ENCODE peak calls at places on chromosomes 1 and 21, in nine cellular contexts. F is uterus; N is GM23338; W is osteoblast; T is fibroblast of lung; K is astrocyte; Y is esophagus squamous epithelium; J is CD8-positive, alpha-beta T cell; R is heart right ventricle. M is an unnamed sample. For H3K4me1, the result is how much of the 10 kb centered on the place peaks cover.

GRCh38 chr1:162663589-162664030 is 31.3 kb downstream of the DDR2 start:
- DNase-seq in F (peak), N (peak), W (peak), T (peak), K (peak), Y (no peak), J (no peak), R (no peak), M (no peak)

GRCh38 chr1:58883037-58883887 is 99.4 kb upstream of the JUN start:
- DNase-seq in F (peak), N (peak), W (peak), T (peak), K (peak), Y (no peak), J (no peak), R (peak), M (peak)

GRCh38 chr1:19156676-19157075 is 53.4 kb downstream of the UBR4 start:
- DNase-seq in F (no peak), N (no peak), W (no peak), T (peak), K (peak), Y (no peak), J (no peak), R (peak), M (no peak)

GRCh38 chr1:92877792-92878191 is 46.0 kb downstream of the RPL5 start:
- DNase-seq in F (no peak), N (no peak), W (peak), T (peak), K (peak), Y (no peak), J (no peak), R (no peak), M (no peak)

GRCh38 chr21:42469272-42469671 is 26.8 kb downstream of the RSPH1 start:
- DNase-seq in F (no peak), N (no peak), W (no peak), T (no peak), K (no peak), Y (no peak), J (no peak), R (no peak), M (no peak)

GRCh38 chr1:235910357-235911299 is 43.9 kb upstream of the LYST start:
- DNase-seq in F (peak), N (peak), W (peak), T (peak), K (peak), Y (no peak), J (no peak), R (no peak), M (peak)

GRCh38 chr1:94029135-94029993 is 91.6 kb downstream of the ABCA4 start:
- DNase-seq in F (no peak), N (no peak), W (no peak), T (no peak), K (no peak), Y (no peak), J (no peak), R (no peak), M (no peak)

GRCh38 chr1:28910379-28911125 is 3.8 kb upstream of the EPB41 start:
- DNase-seq in F (no peak), N (no peak), W (no peak), T (no peak), K (no peak), Y (no peak), J (no peak), R (no peak), M (no peak)

GRCh38 chr1:111420377-111420776 is 7.2 kb downstream of the OVGP1 start:
- DNase-seq in F (no peak), N (no peak), W (no peak), T (no peak), K (no peak), Y (no peak), J (no peak), R (no peak), M (no peak)

GRCh38 chr1:199855580-199855979 is 171.9 kb upstream of the NR5A2 start:
- DNase-seq in F (no peak), N (no peak), W (no peak), T (peak), K (peak), Y (no peak), J (no peak), R (no peak), M (no peak)

GRCh38 chr1:28199328-28200233 is 23.1 kb upstream of the PTAFR start:
- DNase-seq in F (no peak), N (no peak), W (no peak), T (no peak), K (no peak), Y (no peak), J (peak), R (no peak), M (no peak)

GRCh38 chr1:192763756-192764155 is 45.1 kb upstream of the RGS2 start:
- DNase-seq in F (no peak), N (no peak), W (peak), T (peak), K (peak), Y (no peak), J (no peak), R (no peak), M (no peak)

GRCh38 chr1:175881571-175881970 is 138.2 kb upstream of the TNR start:
- DNase-seq in F (no peak), N (no peak), W (no peak), T (no peak), K (no peak), Y (no peak), J (no peak), R (no peak), M (no peak)

GRCh38 chr1:10074059-10074854 is 41.5 kb downstream of the UBE4B start:
- DNase-seq in F (peak), N (no peak), W (peak), T (peak), K (peak), Y (no peak), J (peak), R (no peak), M (peak)

GRCh38 chr1:15949453-15950245 is 26.3 kb downstream of the ZBTB17 start:
- DNase-seq in F (peak), N (peak), W (peak), T (peak), K (peak), Y (peak), J (peak), R (peak), M (no peak)

GRCh38 chr1:108598340-108598739 is 38.4 kb downstream of the EEIG2 start:
- DNase-seq in F (no peak), N (no peak), W (no peak), T (peak), K (peak), Y (no peak), J (no peak), R (no peak), M (no peak)

GRCh38 chr1:26833432-26834405 is 7.2 kb downstream of the ZDHHC18 start:
- DNase-seq in F (no peak), N (no peak), W (no peak), T (no peak), K (no peak), Y (peak), J (peak), R (no peak), M (no peak)

GRCh38 chr1:233240367-233240766 is 55.2 kb downstream of the PCNX2 start:
- DNase-seq in F (no peak), N (no peak), W (no peak), T (no peak), K (no peak), Y (no peak), J (no peak), R (no peak), M (no peak)

GRCh38 chr1:219312967-219313366 is 139.3 kb downstream of the LYPLAL1 start:
- DNase-seq in F (no peak), N (no peak), W (peak), T (peak), K (peak), Y (no peak), J (no peak), R (no peak), M (no peak)

GRCh38 chr1:5818755-5819154 is 173.5 kb downstream of the NPHP4 start:
- DNase-seq in F (no peak), N (no peak), W (no peak), T (no peak), K (no peak), Y (no peak), J (no peak), R (no peak), M (no peak)

GRCh38 chr1:96364576-96364975 is 357.0 kb upstream of the PTBP2 start:
- DNase-seq in F (no peak), N (no peak), W (no peak), T (peak), K (peak), Y (no peak), J (no peak), R (no peak), M (no peak)

GRCh38 chr1:99767996-99768524 is 1.6 kb upstream of the FRRS1 start:
- DNase-seq in F (no peak), N (no peak), W (no peak), T (peak), K (peak), Y (no peak), J (no peak), R (peak), M (no peak)

GRCh38 chr1:223298706-223299105 is 65.3 kb downstream of the SUSD4 start:
- DNase-seq in F (no peak), N (no peak), W (no peak), T (peak), K (peak), Y (no peak), J (no peak), R (no peak), M (no peak)

GRCh38 chr1:228783415-228784045 is 48.3 kb downstream of the RHOU start:
- DNase-seq in F (no peak), N (no peak), W (no peak), T (no peak), K (no peak), Y (no peak), J (no peak), R (no peak), M (no peak)

GRCh38 chr1:3311711-3312110 is 142.8 kb upstream of the ARHGEF16 start:
- DNase-seq in F (no peak), N (no peak), W (no peak), T (no peak), K (no peak), Y (no peak), J (no peak), R (no peak), M (no peak)

GRCh38 chr1:167492509-167492910 is 25.8 kb downstream of the CD247 start:
- DNase-seq in F (no peak), N (no peak), W (no peak), T (no peak), K (no peak), Y (no peak), J (peak), R (no peak), M (no peak)

GRCh38 chr1:184889902-184890301 is 84.4 kb downstream of the NIBAN1 start:
- DNase-seq in F (no peak), N (no peak), W (no peak), T (peak), K (no peak), Y (no peak), J (no peak), R (no peak), M (no peak)
- H3K4me1 ChIP-seq in F (under half), N (under half), W (under half), T (under half), K (under half), Y (under half), J (under half), R (half or more), M (under half)

DNA sequence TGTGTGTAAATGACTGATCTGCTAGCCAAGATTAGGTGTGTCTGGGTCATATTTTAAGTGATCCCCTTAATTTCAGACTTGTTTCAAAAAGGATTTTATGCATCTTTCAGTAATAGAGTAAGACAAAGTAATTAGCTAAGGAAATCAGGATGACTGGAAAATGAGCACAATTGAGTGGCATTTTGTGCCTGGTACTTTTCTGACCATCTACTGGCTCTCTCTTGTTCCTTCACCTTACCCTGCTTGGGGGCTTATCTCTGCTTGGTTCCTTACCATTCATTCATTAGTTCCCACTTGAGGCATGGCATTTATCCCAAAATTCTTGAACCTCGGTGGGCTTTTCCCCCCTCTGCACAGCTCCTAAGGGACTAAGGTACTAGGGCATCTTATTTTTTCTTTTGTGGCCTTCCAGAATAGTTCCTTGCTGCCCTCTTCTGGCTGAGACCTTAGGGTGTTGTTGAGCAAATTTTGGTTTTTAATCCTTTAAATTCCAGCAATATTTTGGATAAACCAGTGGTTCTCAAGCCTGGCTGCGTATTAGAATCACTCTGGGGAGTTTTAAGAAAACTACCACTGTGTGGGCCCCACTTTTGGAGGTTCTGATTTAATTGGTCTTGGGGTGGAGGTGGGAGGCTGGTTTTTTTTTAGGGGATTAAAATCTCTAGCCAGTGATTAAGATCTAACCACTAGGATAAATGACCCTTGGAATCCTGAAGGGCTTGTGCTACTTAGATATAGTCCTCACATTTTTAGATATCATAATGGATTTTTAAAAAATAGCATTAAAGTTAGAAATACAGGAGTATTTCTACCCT is 50.8 kb downstream of the HS2ST1 start:
- DNase-seq in F (no peak), N (peak), W (peak), T (peak), K (no peak), Y (no peak), J (peak), R (peak), M (peak)
- TF ChIP-seq CTCF in F (peak), N (peak), W (peak), T (peak), K (peak), Y (peak), J (peak), R (peak), M (peak)

GRCh38 chr1:21668232-21669032 is 725 bp downstream of the RAP1GAP start:
- DNase-seq in F (no peak), N (peak), W (peak), T (no peak), K (no peak), Y (no peak), J (no peak), R (no peak), M (no peak)
- H3K27ac ChIP-seq in F (no peak), N (no peak), W (no peak), T (no peak), K (no peak), Y (no peak), J (no peak), R (no peak), M (no peak)

DNA sequence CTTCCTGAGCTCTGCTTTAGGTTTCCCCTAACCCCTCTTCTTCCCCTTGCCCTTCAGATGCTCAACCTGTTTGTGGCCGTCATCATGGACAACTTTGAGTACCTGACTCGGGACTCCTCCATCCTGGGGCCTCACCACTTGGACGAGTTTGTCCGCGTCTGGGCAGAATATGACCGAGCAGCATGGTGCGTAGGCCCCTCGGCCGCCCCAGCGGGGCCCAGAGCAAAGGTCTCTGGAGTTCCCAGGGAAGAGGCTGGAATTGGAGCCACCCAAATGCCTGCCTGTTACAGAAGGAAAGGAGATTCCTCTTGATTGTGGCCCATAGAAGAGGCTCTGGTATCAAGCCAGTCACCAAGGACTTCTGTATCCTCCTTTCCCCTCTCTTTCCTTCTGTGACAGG is 285.5 kb downstream of the ZNF648 start:
- DNase-seq in F (no peak), N (no peak), W (no peak), T (no peak), K (no peak), Y (no peak), J (no peak), R (no peak), M (no peak)
- H3K4me1 ChIP-seq in F (under half), N (under half), W (under half), T (under half), K (under half), Y (under half), J (under half), R (under half), M (under half)

GRCh38 chr21:32994305-32994704 is 31.4 kb upstream of the OLIG2 start:
- DNase-seq in F (no peak), N (peak), W (no peak), T (peak), K (no peak), Y (no peak), J (no peak), R (no peak), M (no peak)
- TF ChIP-seq CTCF in F (no peak), N (peak), W (peak), T (peak), K (peak), Y (no peak), J (no peak), R (peak), M (peak)

GRCh38 chr1:203557390-203557789 is 63.4 kb downstream of the OPTC start:
- DNase-seq in F (peak), N (no peak), W (no peak), T (peak), K (peak), Y (no peak), J (no peak), R (peak), M (no peak)

GRCh38 chr1:203556047-203556851 is 62.3 kb downstream of the OPTC start:
- DNase-seq in F (peak), N (peak), W (peak), T (peak), K (peak), Y (no peak), J (no peak), R (peak), M (no peak)

GRCh38 chr1:203553501-203553900 is 59.5 kb downstream of the OPTC start:
- DNase-seq in F (no peak), N (no peak), W (no peak), T (no peak), K (no peak), Y (no peak), J (no peak), R (no peak), M (no peak)

GRCh38 chr1:203555484-203556046 is 61.6 kb downstream of the OPTC start:
- DNase-seq in F (no peak), N (no peak), W (no peak), T (no peak), K (no peak), Y (no peak), J (no peak), R (no peak), M (no peak)

DNA sequence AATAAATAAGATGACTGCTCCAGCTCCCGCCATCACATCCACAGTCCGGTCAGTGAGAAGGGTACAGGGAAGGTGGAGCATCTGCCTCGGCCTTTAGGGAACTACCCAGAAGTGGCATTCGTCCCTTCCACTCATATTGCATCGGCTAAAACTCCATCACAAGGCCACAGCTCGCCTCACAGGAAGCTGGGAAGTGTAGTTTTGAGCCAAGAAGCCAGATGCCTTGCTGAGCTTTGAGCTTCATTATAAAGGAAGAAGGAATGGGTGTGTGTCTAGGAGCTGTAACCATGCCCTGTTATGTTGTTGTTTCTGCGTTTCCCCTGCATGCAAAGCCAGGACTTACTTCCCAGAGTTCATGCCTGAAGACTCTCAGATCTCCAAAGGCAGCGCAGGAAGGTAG is 61.1 kb downstream of the OPTC start:
- DNase-seq in F (no peak), N (peak), W (peak), T (no peak), K (no peak), Y (no peak), J (no peak), R (peak), M (no peak)
- H3K27ac ChIP-seq in F (peak), N (no peak), W (peak), T (peak), K (peak), Y (peak), J (no peak), R (peak), M (no peak)

GRCh38 chr1:160546942-160547341 is 23.9 kb upstream of the SLAMF6 start:
- DNase-seq in F (no peak), N (no peak), W (no peak), T (no peak), K (no peak), Y (no peak), J (no peak), R (no peak), M (no peak)
- H3K4me1 ChIP-seq in F (under half), N (under half), W (under half), T (under half), K (under half), Y (under half), J (under half), R (under half), M (under half)

GRCh38 chr1:212311836-212312497 is 26.8 kb downstream of the PPP2R5A start:
- DNase-seq in F (no peak), N (no peak), W (no peak), T (peak), K (peak), Y (no peak), J (no peak), R (no peak), M (no peak)

GRCh38 chr1:212315184-212315583 is 30.0 kb downstream of the PPP2R5A start:
- DNase-seq in F (no peak), N (no peak), W (no peak), T (no peak), K (no peak), Y (no peak), J (no peak), R (no peak), M (no peak)

GRCh38 chr1:212317916-212318315 is 32.7 kb downstream of the PPP2R5A start:
- DNase-seq in F (no peak), N (no peak), W (no peak), T (no peak), K (no peak), Y (no peak), J (no peak), R (no peak), M (no peak)

GRCh38 chr1:212313616-212314015 is 28.4 kb downstream of the PPP2R5A start:
- DNase-seq in F (no peak), N (no peak), W (no peak), T (peak), K (peak), Y (no peak), J (no peak), R (no peak), M (no peak)

DNA sequence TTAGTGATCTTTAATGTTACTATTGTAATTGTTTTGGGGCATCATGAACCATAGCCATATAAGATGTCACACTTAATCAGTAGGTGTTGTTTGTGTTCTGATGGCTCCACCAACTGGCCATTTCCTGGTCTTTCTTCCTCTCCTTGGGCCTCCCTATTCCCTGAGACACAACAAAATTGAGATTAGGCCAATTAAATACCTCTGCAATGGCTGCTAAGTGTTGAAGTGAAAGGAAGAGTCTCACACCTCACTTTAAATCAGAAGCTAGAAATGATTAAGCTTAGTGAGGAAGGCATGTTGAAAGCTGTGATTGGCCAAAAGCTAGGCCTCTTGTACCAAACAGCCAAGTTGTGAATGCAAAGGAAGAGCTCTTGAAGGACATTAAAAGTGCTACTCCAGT is 30.7 kb downstream of the PPP2R5A start:
- DNase-seq in F (no peak), N (peak), W (no peak), T (no peak), K (no peak), Y (no peak), J (no peak), R (no peak), M (no peak)
- TF ChIP-seq CTCF in F (no peak), N (peak), W (peak), T (peak), K (no peak), Y (no peak), J (no peak), R (peak), M (peak)

GRCh38 chr1:62280960-62281465 is 38.2 kb downstream of the KANK4 start:
- DNase-seq in F (no peak), N (no peak), W (no peak), T (no peak), K (no peak), Y (no peak), J (no peak), R (no peak), M (no peak)
- H3K27ac ChIP-seq in F (no peak), N (no peak), W (no peak), T (no peak), K (no peak), Y (no peak), J (no peak), R (no peak), M (no peak)